ENCODE peak calls at places on chromosomes 1 and 21, in five cellular contexts. Y is germinal center; C is HS-27A; E is activated naive CD8-positive, alpha-beta T cell treated with anti-CD3 and anti-CD28 coated beads, Interleukin-2, amount 50 U/mL, for 24 hours; S is dermis blood vessel endothelial cell. O is an unnamed sample.

GRCh38 chr1:198750081-198750480 is 111.2 kb downstream of the PTPRC start:
- DNase-seq in Y (no peak), C (no peak), E (no peak), S (no peak), O (no peak)

GRCh38 chr1:66725885-66726665 is 26.2 kb upstream of the DYNLT5 start:
- DNase-seq in Y (peak; percentile 25), C (peak; percentile 50), E (peak; percentile 52), S (peak; percentile 86), O (peak; percentile 89)

GRCh38 chr21:19461481-19462205 is 1058.1 kb upstream of the TMPRSS15 start:
- DNase-seq in Y (no peak), C (no peak), E (no peak), S (no peak), O (no peak)

GRCh38 chr1:94614168-94614815 is 72.7 kb upstream of the F3 start:
- DNase-seq in Y (no peak), C (no peak), E (no peak), S (no peak), O (no peak)

GRCh38 chr1:85846706-85847105 is 138.5 kb upstream of the ZNHIT6 start:
- DNase-seq in Y (no peak), C (no peak), E (no peak), S (no peak), O (no peak)

GRCh38 chr21:41766051-41766882 is 585 bp downstream of the RIPK4 start:
- DNase-seq in Y (no peak), C (no peak), E (no peak), S (no peak), O (peak; percentile 47)

GRCh38 chr1:221286399-221286798 is 407.2 kb downstream of the HLX start:
- DNase-seq in Y (no peak), C (no peak), E (no peak), S (no peak), O (no peak)

GRCh38 chr1:31414692-31415370 is 1.8 kb downstream of the SERINC2 start:
- DNase-seq in Y (no peak), C (no peak), E (no peak), S (no peak), O (no peak)

GRCh38 chr1:175193339-175193950 is 869 bp upstream of the KIAA0040 start:
- DNase-seq in Y (no peak), C (no peak), E (no peak), S (peak; percentile 27), O (no peak)

GRCh38 chr1:228043281-228043845 is 36.6 kb downstream of the WNT3A start:
- DNase-seq in Y (no peak), C (no peak), E (no peak), S (no peak), O (no peak)